ENCODE peak calls at places on chromosomes 6 and 20, in six cellular contexts. One of them, this sample, is unnamed.
A peak's percentile ranks its signal among the peaks of the same experiment; 100 is the strongest.

GRCh38 chr20:48892849-48893352 is 28.6 kb upstream of the ARFGEF2 start:
- DNase-seq in lower leg skin: no peak
- DNase-seq in iPS-NIHi11: no peak
- DNase-seq in pons: no peak
- DNase-seq in memory B cell: no peak
- DNase-seq in SW480: no peak
- DNase-seq in this sample: no peak

GRCh38 chr20:57655812-57656161 is 35.6 kb upstream of the ZBP1 start:
- DNase-seq in SW480: no peak
- DNase-seq in memory B cell: peak; percentile 6
- DNase-seq in iPS-NIHi11: peak; percentile 7
- DNase-seq in lower leg skin: no peak
- DNase-seq in pons: no peak
- DNase-seq in this sample: no peak

GRCh38 chr6:148054219-148054618 is 288.4 kb upstream of the SASH1 start:
- DNase-seq in lower leg skin: no peak
- DNase-seq in pons: no peak
- DNase-seq in memory B cell: no peak
- DNase-seq in iPS-NIHi11: no peak
- DNase-seq in SW480: no peak
- DNase-seq in this sample: no peak

GRCh38 chr6:14727494-14728395 is 518.1 kb upstream of the JARID2 start:
- DNase-seq in memory B cell: no peak
- DNase-seq in lower leg skin: no peak
- DNase-seq in pons: peak; percentile 58
- DNase-seq in iPS-NIHi11: no peak
- DNase-seq in SW480: no peak
- DNase-seq in this sample: no peak

GRCh38 chr6:138115877-138116660 is 8.8 kb upstream of the PERP start:
- DNase-seq in memory B cell: no peak
- DNase-seq in iPS-NIHi11: peak; percentile 68
- DNase-seq in pons: peak; percentile 78
- DNase-seq in SW480: peak; percentile 46
- DNase-seq in lower leg skin: no peak
- DNase-seq in this sample: peak; percentile 57

GRCh38 chr6:124536792-124537191 is 425.4 kb upstream of the RNF217 start:
- DNase-seq in SW480: no peak
- DNase-seq in memory B cell: no peak
- DNase-seq in lower leg skin: no peak
- DNase-seq in iPS-NIHi11: no peak
- DNase-seq in pons: no peak
- DNase-seq in this sample: no peak

GRCh38 chr6:147546501-147547368 is 38.2 kb downstream of the SAMD5 start:
- DNase-seq in iPS-NIHi11: no peak
- DNase-seq in memory B cell: no peak
- DNase-seq in pons: no peak
- DNase-seq in SW480: no peak
- DNase-seq in lower leg skin: no peak
- DNase-seq in this sample: no peak

GRCh38 chr6:131749023-131749422 is 38.2 kb upstream of the CTAGE9 start:
- DNase-seq in iPS-NIHi11: no peak
- DNase-seq in lower leg skin: no peak
- DNase-seq in memory B cell: no peak
- DNase-seq in SW480: no peak
- DNase-seq in pons: no peak
- DNase-seq in this sample: no peak

GRCh38 chr6:24925661-24926060 is 10.1 kb downstream of the RIPOR2 start:
- DNase-seq in memory B cell: no peak
- DNase-seq in SW480: no peak
- DNase-seq in pons: no peak
- DNase-seq in iPS-NIHi11: no peak
- DNase-seq in lower leg skin: no peak
- DNase-seq in this sample: no peak

GRCh38 chr6:14703586-14703985 is 542.3 kb upstream of the JARID2 start:
- DNase-seq in pons: no peak
- DNase-seq in iPS-NIHi11: no peak
- DNase-seq in SW480: no peak
- DNase-seq in lower leg skin: no peak
- DNase-seq in memory B cell: no peak
- DNase-seq in this sample: no peak

GRCh38 chr6:25637946-25638345 is 14.1 kb upstream of the SCGN start:
- DNase-seq in lower leg skin: no peak
- DNase-seq in iPS-NIHi11: peak; percentile 63
- DNase-seq in SW480: no peak
- DNase-seq in memory B cell: no peak
- DNase-seq in pons: no peak
- DNase-seq in this sample: no peak

GRCh38 chr6:33926451-33926850 is 122.6 kb upstream of the MLN start:
- DNase-seq in memory B cell: no peak
- DNase-seq in iPS-NIHi11: peak; percentile 94
- DNase-seq in lower leg skin: no peak
- DNase-seq in SW480: peak; percentile 36
- DNase-seq in pons: no peak
- DNase-seq in this sample: no peak

GRCh38 chr6:101086473-101086872 is 205.3 kb upstream of the ASCC3 start:
- DNase-seq in pons: no peak
- DNase-seq in SW480: no peak
- DNase-seq in memory B cell: no peak
- DNase-seq in lower leg skin: no peak
- DNase-seq in iPS-NIHi11: no peak
- DNase-seq in this sample: no peak